ENCODE peak calls at places on chromosomes 2 and 18, in ten cellular contexts. T is AG04450, Y is NB4, Q is neural progenitor cell, O is choroid plexus epithelial cell, H is BJ, E is IMR-90, V is retinal pigment epithelial cell, L is fibroblast of pulmonary artery, D is A549. N is an unnamed sample.

GRCh38 chr2:37271376-37272067 is 40.1 kb downstream of the NDUFAF7 start:
- DNase-seq in T (no peak), Y (no peak), Q (no peak), O (no peak), H (no peak), E (no peak), V (no peak), L (no peak), D (no peak), N (no peak)

GRCh38 chr2:156489750-156490466 is 53.7 kb downstream of the GPD2 start:
- DNase-seq in T (no peak), Y (no peak), Q (no peak), O (no peak), H (no peak), E (no peak), V (no peak), L (no peak), D (no peak), N (no peak)

GRCh38 chr2:95076705-95077520 is 44.7 kb downstream of the MRPS5 start:
- DNase-seq in T (no peak), Y (peak), Q (peak), O (peak), H (no peak), E (peak), V (no peak), L (peak), D (peak), N (peak)

GRCh38 chr2:212711851-212712250 is 173.2 kb upstream of the ERBB4 start:
- DNase-seq in T (peak), Y (no peak), Q (no peak), O (peak), H (peak), E (peak), V (peak), L (peak), D (peak), N (no peak)

GRCh38 chr2:136384541-136385303 is 266.8 kb upstream of the CXCR4 start:
- DNase-seq in T (no peak), Y (peak), Q (peak), O (peak), H (no peak), E (peak), V (no peak), L (peak), D (peak), N (no peak)

GRCh38 chr18:37391156-37391555 is 174.4 kb downstream of the CELF4 start:
- DNase-seq in T (no peak), Y (no peak), Q (no peak), O (no peak), H (no peak), E (no peak), V (no peak), L (no peak), D (no peak), N (no peak)

GRCh38 chr2:144465723-144466122 is 54.2 kb downstream of the ZEB2 start:
- DNase-seq in T (no peak), Y (no peak), Q (no peak), O (no peak), H (no peak), E (no peak), V (no peak), L (no peak), D (no peak), N (no peak)

GRCh38 chr2:24404582-24404981 is 44.2 kb upstream of the ITSN2 start:
- DNase-seq in T (no peak), Y (no peak), Q (no peak), O (no peak), H (no peak), E (peak), V (no peak), L (peak), D (no peak), N (no peak)

GRCh38 chr2:227818569-227819397 is 5.1 kb downstream of the CCL20 start:
- DNase-seq in T (no peak), Y (peak), Q (no peak), O (no peak), H (no peak), E (no peak), V (no peak), L (peak), D (peak), N (no peak)

DNA sequence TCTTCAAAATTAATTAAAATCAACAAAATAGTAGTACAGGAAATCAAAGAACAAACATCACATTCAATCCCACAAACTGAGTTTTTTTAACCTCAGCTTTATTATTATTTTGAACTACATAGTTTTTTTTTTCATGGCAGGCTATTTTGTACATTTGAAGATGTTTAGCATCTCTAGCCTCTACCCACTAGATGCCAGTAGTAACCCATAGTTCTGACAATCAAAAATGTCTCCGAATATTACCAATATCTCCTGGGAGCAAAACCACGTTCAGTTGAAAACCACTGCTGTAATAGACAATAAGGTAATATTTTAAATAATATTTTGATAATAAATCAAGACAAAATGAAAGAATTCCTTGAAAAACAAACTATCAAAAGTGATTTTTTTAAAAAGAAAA is 702.6 kb upstream of the LRRTM1 start:
- DNase-seq in T (no peak), Y (no peak), Q (no peak), O (no peak), H (no peak), E (no peak), V (no peak), L (no peak), D (no peak), N (no peak)
- TF ChIP-seq CTCF in T (no peak), Y (no peak), Q (peak), O (no peak), H (no peak), E (no peak), V (no peak), L (no peak), D (no peak), N (no peak)

GRCh38 chr2:73386894-73387636 is 1.4 kb downstream of the ALMS1 start:
- DNase-seq in T (no peak), Y (peak), Q (no peak), O (peak), H (no peak), E (no peak), V (no peak), L (no peak), D (no peak), N (no peak)
- H3K4me3 ChIP-seq in T (peak), Y (peak), Q (peak), O (peak), H (peak), E (peak), V (peak), L (peak), D (peak), N (peak)

DNA sequence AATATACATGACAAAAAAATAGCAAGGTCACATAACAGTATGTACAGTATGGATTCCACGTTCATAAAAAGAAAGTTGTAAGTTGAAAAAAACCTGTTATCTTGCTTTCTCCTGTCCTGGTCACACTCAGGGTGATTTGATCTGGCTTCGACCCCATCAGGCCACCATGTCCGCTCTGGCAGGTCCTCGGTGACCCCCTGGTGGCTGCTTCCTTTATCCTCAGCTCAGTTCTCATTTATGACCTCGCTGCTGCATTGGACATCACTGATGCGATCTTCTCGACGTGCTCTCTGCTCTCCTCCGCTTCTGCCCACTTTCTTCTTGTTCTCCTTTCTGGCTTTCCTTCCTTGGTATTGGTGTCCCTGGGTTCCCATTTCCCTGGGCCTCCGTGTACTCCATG is 29.7 kb downstream of the DGKD start:
- DNase-seq in T (no peak), Y (peak), Q (no peak), O (no peak), H (no peak), E (no peak), V (no peak), L (no peak), D (peak), N (no peak)
- TF ChIP-seq CTCF in T (peak), Y (peak), Q (no peak), O (peak), H (no peak), E (no peak), V (peak), L (no peak), D (no peak), N (no peak)

GRCh38 chr2:26693287-26693849 is 846 bp downstream of the KCNK3 start:
- DNase-seq in T (no peak), Y (no peak), Q (peak), O (no peak), H (no peak), E (no peak), V (no peak), L (no peak), D (no peak), N (no peak)
- H3K4me3 ChIP-seq in T (no peak), Y (no peak), Q (peak), O (no peak), H (peak), E (no peak), V (peak), L (no peak), D (peak), N (no peak)

GRCh38 chr2:197804758-197805597 is 585 bp downstream of the PLCL1 start:
- DNase-seq in T (no peak), Y (peak), Q (peak), O (peak), H (no peak), E (peak), V (no peak), L (peak), D (no peak), N (no peak)

GRCh38 chr2:197803033-197803444 is 1.4 kb upstream of the PLCL1 start:
- DNase-seq in T (peak), Y (peak), Q (peak), O (peak), H (no peak), E (peak), V (no peak), L (peak), D (peak), N (no peak)

GRCh38 chr2:197806317-197806633 is 1.9 kb downstream of the PLCL1 start:
- DNase-seq in T (no peak), Y (peak), Q (no peak), O (peak), H (no peak), E (no peak), V (no peak), L (no peak), D (no peak), N (no peak)

GRCh38 chr2:197805598-197806316 is 1.4 kb downstream of the PLCL1 start:
- DNase-seq in T (no peak), Y (no peak), Q (no peak), O (no peak), H (no peak), E (no peak), V (no peak), L (no peak), D (no peak), N (no peak)

GRCh38 chr2:197804049-197804757 is at the start of gene PLCL1:
- DNase-seq in T (peak), Y (peak), Q (peak), O (peak), H (peak), E (peak), V (peak), L (peak), D (peak), N (peak)
- TF ChIP-seq CTCF in T (no peak), Y (no peak), Q (no peak), O (no peak), H (no peak), E (no peak), V (no peak), L (no peak), D (no peak), N (no peak)

DNA sequence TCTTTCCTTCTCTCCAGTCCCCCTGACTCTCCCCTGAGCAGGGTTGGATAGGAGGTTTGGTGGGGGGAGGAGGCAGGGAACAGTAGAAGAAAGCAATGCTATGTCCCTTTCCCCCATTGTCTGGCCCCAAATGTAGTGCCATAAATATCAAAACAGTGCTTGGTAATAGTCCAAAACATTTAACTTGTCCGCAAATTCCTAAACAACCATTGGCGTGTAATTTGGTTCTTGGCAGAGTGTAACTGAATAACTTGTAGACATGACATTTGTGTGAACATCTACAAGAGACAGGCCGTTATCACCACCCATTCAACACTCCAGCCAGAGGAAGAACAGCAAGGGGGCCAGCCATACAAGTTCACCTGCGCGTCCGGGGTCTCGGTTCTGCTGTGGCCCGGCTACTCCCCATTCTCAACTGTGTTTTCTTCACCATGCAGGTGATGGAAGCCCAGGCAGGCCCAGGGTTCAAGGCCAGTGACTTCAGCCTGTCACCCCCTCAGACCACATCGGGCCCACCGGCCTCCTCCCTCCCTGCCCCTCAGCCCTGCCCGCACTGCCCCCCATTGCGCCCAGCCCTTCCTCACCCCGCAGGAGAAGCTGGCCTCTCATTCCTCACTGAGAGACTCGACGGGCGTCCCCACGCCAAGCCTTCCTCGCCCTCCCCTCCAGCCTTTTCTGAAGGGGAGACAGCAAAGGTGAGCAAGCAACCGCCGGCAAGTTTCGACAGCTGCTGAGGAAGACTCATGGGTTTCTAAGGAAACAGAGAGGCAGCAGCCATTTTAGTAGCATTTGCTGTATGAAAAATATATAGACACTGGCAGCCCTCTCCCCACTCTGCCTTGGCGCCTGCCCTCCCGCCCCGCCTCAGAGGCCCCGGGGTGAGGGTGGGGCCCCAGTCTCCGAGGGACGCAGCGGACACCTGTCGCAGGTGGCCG is 667 bp upstream of the RAPGEF4 start:
- DNase-seq in T (no peak), Y (no peak), Q (peak), O (no peak), H (no peak), E (no peak), V (no peak), L (no peak), D (no peak), N (no peak)
- H3K4me3 ChIP-seq in T (peak), Y (no peak), Q (peak), O (peak), H (peak), E (peak), V (peak), L (no peak), D (peak), N (peak)

GRCh38 chr2:98654702-98655488 is 46.5 kb downstream of the UNC50 start:
- DNase-seq in T (no peak), Y (peak), Q (no peak), O (no peak), H (no peak), E (no peak), V (no peak), L (no peak), D (no peak), N (no peak)
- TF ChIP-seq CTCF in T (no peak), Y (no peak), Q (no peak), O (no peak), H (no peak), E (no peak), V (no peak), L (no peak), D (no peak), N (no peak)

GRCh38 chr2:68553098-68553497 is 85.7 kb downstream of the APLF start:
- DNase-seq in T (no peak), Y (no peak), Q (no peak), O (no peak), H (no peak), E (no peak), V (no peak), L (no peak), D (no peak), N (no peak)
- H3K4me3 ChIP-seq in T (no peak), Y (no peak), Q (no peak), O (no peak), H (no peak), E (no peak), V (no peak), L (no peak), D (no peak), N (no peak)

DNA sequence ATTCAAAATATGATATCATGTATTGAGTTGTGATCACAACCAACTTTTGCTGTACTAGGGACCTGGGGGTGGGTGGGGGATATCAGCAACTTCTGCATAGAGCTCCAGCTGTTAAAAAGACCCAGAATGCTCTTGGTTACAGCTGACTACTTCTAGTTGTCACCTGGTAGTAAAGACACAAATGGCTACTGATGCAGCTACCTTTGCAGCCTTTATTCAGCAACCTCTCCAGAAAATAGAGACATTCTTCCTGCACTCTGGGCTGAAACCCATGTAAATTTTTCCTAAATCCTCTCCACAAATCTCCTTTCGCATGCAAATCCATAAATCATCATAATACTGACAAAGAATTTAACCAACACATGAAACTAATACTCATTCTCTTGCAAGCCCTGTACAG is 238.3 kb downstream of the TCF4 start:
- DNase-seq in T (no peak), Y (no peak), Q (no peak), O (no peak), H (no peak), E (no peak), V (no peak), L (no peak), D (no peak), N (no peak)
- TF ChIP-seq CTCF in T (no peak), Y (no peak), Q (no peak), O (no peak), H (no peak), E (no peak), V (no peak), L (no peak), D (no peak), N (no peak)

DNA sequence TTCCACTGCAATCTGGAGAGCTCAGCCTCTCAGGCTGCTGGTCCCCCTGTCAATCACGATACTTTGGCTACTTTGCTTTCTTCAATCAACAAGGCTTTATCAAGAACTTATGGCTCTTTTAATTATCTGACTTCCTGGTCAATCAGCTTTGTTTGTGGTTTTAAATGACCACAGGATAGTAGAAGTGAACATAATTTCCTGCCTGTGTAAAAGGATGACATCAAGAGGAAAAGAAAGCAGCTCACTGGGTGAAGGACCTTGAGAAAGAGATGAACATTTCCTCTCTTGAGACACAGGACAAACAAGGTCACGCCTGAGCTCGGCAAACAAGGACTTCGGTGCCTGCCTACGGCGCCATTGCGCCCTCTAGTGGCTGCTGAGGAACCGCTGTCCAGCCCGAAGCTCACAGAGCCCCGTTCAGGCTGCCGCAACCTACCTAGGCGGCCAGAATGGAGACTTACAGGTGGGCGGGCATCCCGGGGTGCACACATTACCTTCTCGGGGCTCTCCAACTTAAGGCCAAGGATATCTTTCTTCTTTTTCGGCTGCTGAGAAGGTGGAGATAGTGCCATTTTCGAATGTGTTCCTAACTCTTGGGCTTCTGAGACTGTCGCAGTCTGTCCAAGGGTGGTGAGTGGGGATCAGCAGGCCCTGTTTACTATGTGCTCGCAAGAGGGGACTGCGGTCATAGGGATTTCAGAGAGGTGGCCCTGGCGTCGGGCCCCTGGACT is 54.0 kb downstream of the IL1RL2 start:
- DNase-seq in T (peak), Y (peak), Q (peak), O (peak), H (peak), E (peak), V (peak), L (peak), D (peak), N (peak)
- H3K4me3 ChIP-seq in T (no peak), Y (no peak), Q (no peak), O (no peak), H (no peak), E (no peak), V (no peak), L (no peak), D (no peak), N (no peak)